ENCODE peak calls at places on chromosomes 4 and X, in five cellular contexts. W is activated CD4-positive, alpha-beta T cell treated with anti-CD3 and anti-CD28 coated beads, Interleukin-2, amount 50 U/mL, for 4 hours; N is NCI-H345; T is left lung; A is astrocyte of the spinal cord. Q is an unnamed sample.

GRCh38 chrX:150212672-150213480 is 150.2 kb upstream of the MAMLD1 start:
- DNase-seq in W (no peak), N (no peak), T (no peak), A (peak), Q (no peak)

GRCh38 chr4:1082215-1083182 is 30.9 kb downstream of the RNF212 start:
- DNase-seq in W (no peak), N (peak), T (peak), A (peak), Q (peak)

GRCh38 chr4:173878701-173879100 is 348.7 kb upstream of the HAND2 start:
- DNase-seq in W (no peak), N (no peak), T (no peak), A (no peak), Q (peak)

GRCh38 chr4:158811704-158812103 is 42.9 kb downstream of the FNIP2 start:
- DNase-seq in W (no peak), N (no peak), T (peak), A (no peak), Q (peak)

GRCh38 chrX:17590892-17591740 is 146.2 kb upstream of the SCML1 start:
- DNase-seq in W (peak), N (peak), T (peak), A (peak), Q (peak)

GRCh38 chr4:3531306-3531886 is 826 bp downstream of the LRPAP1 start:
- DNase-seq in W (no peak), N (no peak), T (no peak), A (no peak), Q (peak)

GRCh38 chrX:110135618-110136017 is 132.7 kb downstream of the TMEM164 start:
- DNase-seq in W (no peak), N (no peak), T (no peak), A (no peak), Q (peak)

GRCh38 chr4:171765514-171765913 is 47.7 kb upstream of the GALNTL6 start:
- DNase-seq in W (no peak), N (no peak), T (no peak), A (no peak), Q (no peak)

GRCh38 chrX:34341258-34341657 is 209.1 kb upstream of the FAM47A start:
- DNase-seq in W (no peak), N (no peak), T (no peak), A (no peak), Q (no peak)

GRCh38 chr4:108080752-108081151 is 88.0 kb downstream of the LEF1 start:
- DNase-seq in W (peak), N (no peak), T (no peak), A (no peak), Q (no peak)

GRCh38 chrX:153812220-153812619 is 17.8 kb downstream of the SSR4 start:
- DNase-seq in W (no peak), N (no peak), T (no peak), A (no peak), Q (no peak)

GRCh38 chr4:74389494-74389893 is 24.5 kb downstream of the EREG start:
- DNase-seq in W (no peak), N (no peak), T (no peak), A (no peak), Q (no peak)

GRCh38 chr4:147801820-147802219 is 69.9 kb downstream of the ARHGAP10 start:
- DNase-seq in W (no peak), N (no peak), T (no peak), A (no peak), Q (no peak)

GRCh38 chr4:162497564-162498167 is 333.9 kb upstream of the FSTL5 start:
- DNase-seq in W (no peak), N (no peak), T (no peak), A (peak), Q (peak)

GRCh38 chr4:76981649-76982048 is 32.1 kb downstream of the SEPTIN11 start:
- DNase-seq in W (no peak), N (no peak), T (no peak), A (no peak), Q (peak)

GRCh38 chrX:140701480-140701879 is 8.1 kb upstream of the LINC00632 start:
- DNase-seq in W (no peak), N (peak), T (no peak), A (peak), Q (peak)

GRCh38 chrX:46165411-46165810 is 379.8 kb downstream of the ZNF674 start:
- DNase-seq in W (no peak), N (no peak), T (no peak), A (peak), Q (peak)

GRCh38 chrX:6074532-6074931 is 154.1 kb downstream of the NLGN4X start:
- DNase-seq in W (no peak), N (no peak), T (no peak), A (no peak), Q (no peak)

GRCh38 chrX:154465601-154466000 is 7.5 kb downstream of the PLXNA3 start:
- DNase-seq in W (no peak), N (no peak), T (no peak), A (no peak), Q (no peak)

GRCh38 chr4:183424109-183424751 is 20.2 kb upstream of the CDKN2AIP start:
- DNase-seq in W (no peak), N (no peak), T (no peak), A (no peak), Q (no peak)

GRCh38 chrX:101357166-101357795 is 8.7 kb upstream of the TIMM8A start:
- DNase-seq in W (no peak), N (no peak), T (no peak), A (no peak), Q (peak)

GRCh38 chr4:21009956-21010355 is 309.7 kb downstream of the PACRGL start:
- DNase-seq in W (no peak), N (no peak), T (no peak), A (no peak), Q (no peak)

GRCh38 chr4:26362745-26363439 is 42.1 kb downstream of the RBPJ start:
- DNase-seq in W (no peak), N (no peak), T (no peak), A (peak), Q (peak)

GRCh38 chr4:53537606-53538005 is 53.7 kb downstream of the LNX1 start:
- DNase-seq in W (no peak), N (no peak), T (no peak), A (no peak), Q (no peak)

GRCh38 chr4:99518883-99519282 is 8.1 kb downstream of the C4orf17 start:
- DNase-seq in W (no peak), N (no peak), T (no peak), A (no peak), Q (no peak)

GRCh38 chrX:3216581-3216980 is 129.9 kb downstream of the MXRA5 start:
- DNase-seq in W (no peak), N (no peak), T (no peak), A (no peak), Q (no peak)

GRCh38 chr4:101187837-101188236 is 159.5 kb downstream of the PPP3CA start:
- DNase-seq in W (no peak), N (no peak), T (no peak), A (no peak), Q (no peak)

GRCh38 chr4:71062436-71062835 is 69.0 kb downstream of the DCK start:
- DNase-seq in W (no peak), N (no peak), T (no peak), A (no peak), Q (no peak)

GRCh38 chr4:69831646-69832325 is 28.2 kb downstream of the SULT1E1 start:
- DNase-seq in W (no peak), N (no peak), T (peak), A (no peak), Q (no peak)

GRCh38 chr4:69025191-69025998 is 70.9 kb upstream of the UGT2B7 start:
- DNase-seq in W (no peak), N (no peak), T (no peak), A (no peak), Q (peak)

GRCh38 chrX:34687095-34687494 is 30.0 kb upstream of the TMEM47 start:
- DNase-seq in W (no peak), N (no peak), T (no peak), A (no peak), Q (no peak)

GRCh38 chr4:48275247-48275646 is 5.6 kb upstream of the TEC start:
- DNase-seq in W (no peak), N (peak), T (no peak), A (no peak), Q (peak)

GRCh38 chrX:70331161-70331560 is 41.3 kb downstream of the KIF4A start:
- DNase-seq in W (no peak), N (no peak), T (no peak), A (peak), Q (peak)

GRCh38 chr4:183729430-183730328 is 70.6 kb downstream of the TRAPPC11 start:
- DNase-seq in W (no peak), N (no peak), T (no peak), A (no peak), Q (peak)

GRCh38 chrX:110992611-110993010 is 103.4 kb upstream of the PAK3 start:
- DNase-seq in W (peak), N (peak), T (no peak), A (peak), Q (peak)

GRCh38 chrX:64975491-64975890 is 759 bp downstream of the ZC4H2 start:
- DNase-seq in W (no peak), N (no peak), T (peak), A (peak), Q (peak)

Q was measured in iris pigment epithelial cell.